ENCODE peak calls at places on chromosomes 11 and 22, in six cellular contexts. I is GM23248, B is IMR-90, Y is neural progenitor cell, V is PC-3, E is HCT116. W is an unnamed sample.

GRCh38 chr11:118206612-118207031 is 18.2 kb downstream of the JAML start:
- DNase-seq in Y (no peak), E (no peak), I (no peak), V (no peak), B (no peak), W (no peak)

GRCh38 chr22:50459443-50460140 is 15.2 kb downstream of the SBF1 start:
- DNase-seq in B (no peak), V (no peak), I (no peak), E (no peak), Y (no peak), W (no peak)

GRCh38 chr22:33652596-33652995 is 267.7 kb downstream of the LARGE1 start:
- DNase-seq in V (no peak), B (peak), I (peak), Y (no peak), E (no peak), W (peak)

GRCh38 chr11:76277298-76278175 is 71.2 kb upstream of the WNT11 start:
- DNase-seq in Y (peak), E (no peak), I (no peak), V (no peak), B (no peak), W (no peak)

GRCh38 chr11:36454551-36454950 is 55.5 kb downstream of the TRAF6 start:
- DNase-seq in Y (no peak), E (no peak), I (no peak), V (no peak), B (no peak), W (no peak)

GRCh38 chr22:22446527-22446926 is 62.0 kb downstream of the ZNF280B start:
- DNase-seq in E (no peak), V (no peak), B (no peak), I (peak), Y (no peak), W (no peak)

GRCh38 chr11:2927851-2928604 is 1.2 kb downstream of the PHLDA2 start:
- DNase-seq in Y (no peak), V (peak), B (peak), I (peak), E (no peak), W (peak)

GRCh38 chr22:46007848-46008261 is 30.9 kb upstream of the WNT7B start:
- DNase-seq in I (peak), V (no peak), Y (no peak), E (no peak), B (peak), W (peak)

GRCh38 chr11:3796346-3796745 is 1.0 kb downstream of the NUP98 start:
- DNase-seq in Y (no peak), E (no peak), B (no peak), I (peak), V (no peak), W (no peak)

GRCh38 chr11:125263268-125263790 is 98.8 kb downstream of the PKNOX2 start:
- DNase-seq in B (peak), V (no peak), Y (peak), E (no peak), I (peak), W (peak)

GRCh38 chr11:128240546-128240945 is 346.8 kb downstream of the ETS1 start:
- DNase-seq in V (no peak), E (no peak), Y (no peak), B (peak), I (peak), W (no peak)

DNA sequence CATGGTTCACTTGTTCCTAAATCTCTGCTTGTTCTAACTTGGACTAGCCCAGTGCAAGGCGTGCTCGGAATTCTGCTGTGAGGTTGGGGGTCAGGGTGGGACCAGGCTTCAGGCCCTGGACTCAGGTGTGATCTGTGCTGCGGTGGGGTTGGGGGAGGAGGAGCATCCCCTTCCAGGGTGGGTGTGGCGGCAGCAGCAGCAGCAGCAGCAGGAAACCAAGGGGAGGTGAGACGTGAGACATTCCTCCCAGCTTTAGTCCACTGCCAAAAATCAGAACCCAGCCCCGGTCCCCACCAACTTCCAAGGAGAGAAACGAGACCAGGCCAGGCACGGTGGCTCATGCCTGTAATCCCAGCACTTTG is 31.8 kb downstream of the A4GALT start:
- DNase-seq in E (no peak), Y (no peak), B (no peak), I (peak), V (no peak), W (no peak)
- H2AFZ ChIP-seq in E (no peak), Y (no peak), B (peak), I (peak), V (peak), W (peak)

GRCh38 chr22:24465975-24466374 is 29.2 kb upstream of the UPB1 start:
- DNase-seq in V (no peak), I (no peak), E (no peak), B (no peak), Y (no peak), W (no peak)

GRCh38 chr22:24467340-24467739 is 27.8 kb upstream of the UPB1 start:
- DNase-seq in E (no peak), B (no peak), Y (no peak), I (no peak), V (no peak), W (no peak)

GRCh38 chr22:24466831-24467249 is 28.3 kb upstream of the UPB1 start:
- DNase-seq in B (peak), V (peak), Y (peak), E (peak), I (peak), W (no peak)

GRCh38 chr22:24460418-24461089 is 33.2 kb downstream of the ADORA2A start:
- DNase-seq in I (no peak), E (no peak), B (peak), V (no peak), Y (no peak), W (no peak)

DNA sequence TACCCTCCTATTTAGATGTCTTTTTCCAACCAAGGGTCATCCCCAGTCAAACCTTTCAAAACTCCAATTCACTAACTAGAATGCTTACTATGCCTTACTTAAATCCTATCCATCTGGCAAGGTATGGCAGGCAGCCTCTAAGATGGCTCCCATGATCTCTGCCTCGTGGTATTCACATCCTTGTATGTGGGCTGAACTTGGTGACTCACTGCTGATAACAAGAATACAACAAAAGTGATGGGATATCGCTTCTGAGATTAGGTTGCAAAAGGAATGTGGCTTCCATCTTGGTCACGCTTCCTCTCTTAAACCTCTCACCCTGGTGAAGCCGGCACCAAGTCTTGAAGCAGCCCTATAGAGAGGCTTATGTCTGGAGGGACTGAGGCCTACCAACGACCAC is 29.6 kb upstream of the UPB1 start:
- DNase-seq in V (no peak), Y (no peak), I (peak), B (peak), E (peak), W (no peak)
- H2AFZ ChIP-seq in V (peak), Y (no peak), I (peak), B (peak), E (peak), W (peak)

DNA sequence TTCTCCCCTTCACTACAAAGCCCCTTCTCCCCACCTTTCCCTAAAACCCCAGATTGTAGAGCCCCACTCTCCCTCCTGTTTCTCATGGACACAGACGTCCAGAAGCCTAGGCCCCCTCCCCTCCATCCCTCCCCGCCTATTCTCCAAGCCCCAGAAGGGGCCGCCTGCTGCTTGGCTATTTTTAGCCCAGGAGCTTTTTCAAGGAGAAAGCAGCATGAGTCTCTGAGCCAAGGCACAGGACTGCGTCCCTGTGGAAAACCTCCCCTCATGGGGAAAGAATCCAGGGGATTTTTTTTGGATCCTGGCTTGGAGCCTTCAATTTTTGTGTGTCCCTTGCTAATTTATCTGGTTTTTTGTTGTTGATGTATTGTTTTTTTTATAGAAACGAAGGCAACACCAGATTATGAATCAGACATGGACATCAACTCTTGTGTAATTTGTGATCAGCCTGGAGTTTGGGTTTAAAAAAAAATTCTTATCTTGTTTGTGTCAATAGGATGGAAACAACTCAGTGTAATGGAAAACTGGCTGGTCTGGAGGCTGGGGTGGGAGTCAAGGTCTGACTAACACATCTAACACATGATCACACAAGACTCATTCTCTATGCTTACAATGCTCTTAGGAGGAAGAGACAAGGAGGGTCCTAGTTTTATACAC is 17.4 kb upstream of the ACCSL start:
- DNase-seq in E (no peak), Y (peak), I (peak), V (no peak), B (peak), W (no peak)
- H2AFZ ChIP-seq in E (no peak), Y (peak), I (no peak), V (no peak), B (no peak), W (no peak)

DNA sequence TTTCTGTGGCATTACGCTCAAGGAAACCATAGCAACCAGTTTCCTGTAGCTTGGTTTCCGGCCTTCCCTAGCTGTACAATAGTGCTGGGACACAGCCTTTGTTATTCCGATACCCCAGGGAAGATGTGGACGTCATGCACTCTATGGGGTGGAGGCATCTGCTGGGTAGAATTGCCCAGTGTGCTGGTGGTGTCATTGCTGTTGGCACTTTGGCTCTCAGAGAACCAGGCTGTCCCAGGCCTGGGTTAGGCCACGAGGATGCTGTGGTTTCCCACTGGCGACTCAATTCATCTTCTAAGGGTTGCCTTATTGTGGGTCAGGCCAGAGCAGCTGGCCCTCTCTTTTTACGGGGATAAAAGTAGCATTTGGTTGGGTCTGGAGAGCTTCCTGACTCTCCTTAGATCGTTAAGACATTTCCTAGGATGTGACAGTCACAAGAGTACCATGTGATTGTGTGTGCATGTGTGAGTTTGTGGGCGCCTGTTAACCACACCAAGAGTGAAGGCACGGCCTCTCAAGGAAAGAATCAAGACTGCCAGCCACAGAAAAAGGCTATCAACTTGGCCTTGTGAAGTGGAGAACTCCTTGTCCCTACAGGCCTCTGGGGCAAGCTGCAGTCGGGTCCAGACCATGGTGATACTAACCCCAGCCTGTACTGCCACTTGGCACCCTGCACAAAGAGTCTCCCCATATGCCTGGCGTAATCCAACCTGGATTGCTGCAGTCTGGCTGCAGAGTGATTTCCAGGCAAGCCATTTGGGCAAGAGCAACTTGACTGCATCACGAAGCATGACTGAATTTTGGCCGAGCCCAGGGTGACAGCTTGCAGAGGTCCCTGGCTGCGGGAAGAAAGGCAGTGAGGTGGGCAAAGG is 35.9 kb upstream of the NAV2 start:
- DNase-seq in B (no peak), Y (no peak), I (no peak), V (no peak), E (no peak), W (no peak)
- H2AFZ ChIP-seq in B (no peak), Y (no peak), I (no peak), V (no peak), E (no peak), W (no peak)

GRCh38 chr22:26610983-26611382 is 6.8 kb downstream of the CRYBB1 start:
- DNase-seq in Y (no peak), B (peak), V (peak), E (no peak), I (peak), W (peak)
- H2AFZ ChIP-seq in Y (no peak), B (no peak), V (no peak), E (no peak), I (peak), W (no peak)

GRCh38 chr22:31130873-31131272 is 8.1 kb downstream of the INPP5J start:
- DNase-seq in I (no peak), E (no peak), B (no peak), Y (no peak), V (no peak), W (no peak)
- H2AFZ ChIP-seq in I (no peak), E (no peak), B (no peak), Y (no peak), V (no peak), W (no peak)

DNA sequence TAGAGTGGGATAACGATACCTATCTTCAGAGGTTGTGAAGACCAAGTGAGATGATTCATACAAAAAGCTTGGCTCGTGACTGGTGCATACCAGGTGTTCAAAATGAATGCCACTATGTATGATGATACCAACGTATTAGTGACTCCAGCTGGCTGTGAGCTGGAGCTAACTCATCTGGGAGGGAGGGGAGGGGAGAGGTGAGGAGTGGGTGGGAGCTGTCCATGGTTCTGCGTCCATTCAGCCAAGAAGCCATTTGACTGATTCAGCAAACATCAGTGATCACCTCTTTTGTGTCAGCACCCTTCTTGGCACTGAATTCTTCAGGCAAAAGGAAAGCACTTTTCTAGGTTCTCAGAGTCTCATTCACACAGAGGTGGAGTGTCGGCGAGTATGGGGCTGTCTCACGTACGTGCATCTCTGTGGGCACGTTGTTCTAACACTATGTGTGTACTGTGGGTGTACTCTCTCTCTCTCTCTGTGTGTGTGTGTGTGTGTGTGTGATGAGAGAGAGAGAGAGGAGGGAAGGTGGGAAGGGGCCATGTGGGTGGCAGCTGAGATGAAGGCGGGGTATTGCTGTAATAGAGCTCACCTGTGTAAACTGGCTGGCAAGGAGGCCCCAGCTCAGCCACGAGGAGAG is 95.9 kb upstream of the THY1 start:
- DNase-seq in I (peak), E (no peak), Y (peak), B (peak), V (peak), W (peak)
- H2AFZ ChIP-seq in I (no peak), E (no peak), Y (no peak), B (no peak), V (no peak), W (no peak)

DNA sequence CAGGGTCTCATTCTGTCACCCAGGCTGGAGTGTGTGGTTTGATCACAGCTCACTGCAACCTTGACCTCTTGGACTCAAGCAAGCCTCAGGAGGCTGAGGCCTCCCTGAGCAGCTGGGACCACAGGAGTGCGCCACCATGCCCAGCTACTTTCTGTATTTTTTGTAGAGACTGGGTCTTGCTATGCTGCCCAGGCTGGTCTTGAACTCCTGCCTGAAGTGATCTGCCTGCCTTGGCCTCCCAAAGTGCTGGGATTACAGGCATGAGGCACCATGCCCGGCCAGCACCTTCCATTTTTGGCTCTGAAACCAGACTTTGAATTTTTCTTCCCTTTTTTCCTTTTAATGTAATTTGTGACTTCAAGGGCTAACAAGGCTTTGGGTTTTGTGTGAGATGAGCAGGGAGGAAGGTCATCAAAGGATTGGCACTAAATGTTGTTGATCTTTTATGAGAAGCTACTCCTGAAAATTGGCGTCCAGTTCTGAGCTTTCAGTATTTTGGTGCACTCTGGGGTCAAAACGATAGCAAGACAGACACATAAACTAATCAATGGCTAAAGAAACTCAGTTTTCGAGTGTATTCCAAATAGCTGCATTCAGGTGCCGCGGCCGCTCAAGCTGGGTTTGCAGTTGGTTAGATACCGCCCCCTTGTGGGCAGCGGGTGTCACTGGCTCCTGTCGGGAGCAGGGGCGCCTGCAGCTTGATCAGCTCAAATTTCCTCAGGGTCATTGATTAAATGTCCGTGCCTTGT is 51.9 kb upstream of the CLMP start:
- DNase-seq in Y (peak), I (peak), E (peak), V (peak), B (peak), W (peak)
- H2AFZ ChIP-seq in Y (peak), I (peak), E (peak), V (peak), B (peak), W (peak)

GRCh38 chr11:37504066-37504611 is 906.1 kb upstream of the RAG2 start:
- DNase-seq in E (no peak), V (peak), B (peak), Y (peak), I (peak), W (peak)
- H2AFZ ChIP-seq in E (no peak), V (peak), B (no peak), Y (no peak), I (no peak), W (no peak)

GRCh38 chr11:94768602-94769511 is 701 bp downstream of the AMOTL1 start:
- DNase-seq in B (peak), E (no peak), I (peak), Y (peak), V (peak), W (peak)
- H2AFZ ChIP-seq in B (peak), E (no peak), I (peak), Y (peak), V (peak), W (peak)

W was measured in mammary epithelial cell.